ENCODE peak calls at places on chromosomes 1 and 21, in seven cellular contexts. One of them, this sample, is unnamed. For H3K9me3, the result is how much of the 10 kb centered on the place peaks cover.

GRCh38 chr1:159040206-159040605 is 30.5 kb downstream of the IFI16 start:
- DNase-seq in heart right ventricle: no peak
- DNase-seq in esophagus muscularis mucosa: no peak
- DNase-seq in CD8-positive, alpha-beta T cell: no peak
- DNase-seq in heart left ventricle: no peak
- DNase-seq in suprapubic skin: no peak
- DNase-seq in body of pancreas: no peak
- DNase-seq in this sample: no peak

GRCh38 chr1:161299347-161299746 is 10.4 kb downstream of the MPZ start:
- DNase-seq in heart right ventricle: no peak
- DNase-seq in esophagus muscularis mucosa: no peak
- DNase-seq in CD8-positive, alpha-beta T cell: no peak
- DNase-seq in heart left ventricle: no peak
- DNase-seq in suprapubic skin: no peak
- DNase-seq in body of pancreas: no peak
- DNase-seq in this sample: no peak

GRCh38 chr1:33348676-33349080 is 27.8 kb upstream of the A3GALT2 start:
- DNase-seq in heart right ventricle: no peak
- DNase-seq in esophagus muscularis mucosa: no peak
- DNase-seq in CD8-positive, alpha-beta T cell: no peak
- DNase-seq in heart left ventricle: no peak
- DNase-seq in suprapubic skin: no peak
- DNase-seq in body of pancreas: no peak
- DNase-seq in this sample: no peak

GRCh38 chr1:23389846-23390321 is 20.2 kb upstream of the ZNF436 start:
- DNase-seq in heart right ventricle: no peak
- DNase-seq in esophagus muscularis mucosa: no peak
- DNase-seq in CD8-positive, alpha-beta T cell: no peak
- DNase-seq in heart left ventricle: no peak
- DNase-seq in suprapubic skin: no peak
- DNase-seq in body of pancreas: no peak
- DNase-seq in this sample: no peak

GRCh38 chr1:233313434-233314155 is 13.9 kb upstream of the MAP3K21 start:
- DNase-seq in heart right ventricle: no peak
- DNase-seq in esophagus muscularis mucosa: no peak
- DNase-seq in CD8-positive, alpha-beta T cell: no peak
- DNase-seq in heart left ventricle: no peak
- DNase-seq in suprapubic skin: no peak
- DNase-seq in body of pancreas: no peak
- DNase-seq in this sample: no peak

GRCh38 chr1:29490204-29490934 is 254.0 kb downstream of the PTPRU start:
- DNase-seq in heart right ventricle: no peak
- DNase-seq in esophagus muscularis mucosa: no peak
- DNase-seq in CD8-positive, alpha-beta T cell: no peak
- DNase-seq in heart left ventricle: no peak
- DNase-seq in suprapubic skin: peak
- DNase-seq in body of pancreas: no peak
- DNase-seq in this sample: no peak

GRCh38 chr1:115781830-115782229 is 13.3 kb upstream of the CASQ2 start:
- DNase-seq in heart right ventricle: no peak
- DNase-seq in esophagus muscularis mucosa: no peak
- DNase-seq in CD8-positive, alpha-beta T cell: no peak
- DNase-seq in heart left ventricle: no peak
- DNase-seq in suprapubic skin: no peak
- DNase-seq in body of pancreas: no peak
- DNase-seq in this sample: no peak

GRCh38 chr1:109807822-109808680 is 44.3 kb upstream of the EPS8L3 start:
- DNase-seq in heart right ventricle: no peak
- DNase-seq in esophagus muscularis mucosa: no peak
- DNase-seq in CD8-positive, alpha-beta T cell: no peak
- DNase-seq in heart left ventricle: no peak
- DNase-seq in suprapubic skin: no peak
- DNase-seq in body of pancreas: no peak
- DNase-seq in this sample: no peak

GRCh38 chr1:41504126-41505035 is 19.9 kb upstream of the EDN2 start:
- DNase-seq in heart right ventricle: no peak
- DNase-seq in esophagus muscularis mucosa: no peak
- DNase-seq in CD8-positive, alpha-beta T cell: no peak
- DNase-seq in heart left ventricle: no peak
- DNase-seq in suprapubic skin: no peak
- DNase-seq in body of pancreas: no peak
- DNase-seq in this sample: no peak

GRCh38 chr1:86779308-86780191 is 75.2 kb downstream of the SH3GLB1 start:
- DNase-seq in heart right ventricle: no peak
- DNase-seq in esophagus muscularis mucosa: no peak
- DNase-seq in CD8-positive, alpha-beta T cell: no peak
- DNase-seq in heart left ventricle: no peak
- DNase-seq in suprapubic skin: no peak
- DNase-seq in body of pancreas: no peak
- DNase-seq in this sample: no peak

GRCh38 chr1:89739844-89740216 is 81.0 kb upstream of the LRRC8D start:
- DNase-seq in heart right ventricle: no peak
- DNase-seq in esophagus muscularis mucosa: no peak
- DNase-seq in CD8-positive, alpha-beta T cell: no peak
- DNase-seq in heart left ventricle: no peak
- DNase-seq in suprapubic skin: no peak
- DNase-seq in body of pancreas: no peak
- DNase-seq in this sample: no peak

GRCh38 chr21:23398726-23399125 is 2208.6 kb downstream of the MRPL39 start:
- DNase-seq in heart right ventricle: no peak
- DNase-seq in esophagus muscularis mucosa: no peak
- DNase-seq in CD8-positive, alpha-beta T cell: no peak
- DNase-seq in heart left ventricle: no peak
- DNase-seq in suprapubic skin: no peak
- DNase-seq in body of pancreas: no peak
- DNase-seq in this sample: no peak

DNA sequence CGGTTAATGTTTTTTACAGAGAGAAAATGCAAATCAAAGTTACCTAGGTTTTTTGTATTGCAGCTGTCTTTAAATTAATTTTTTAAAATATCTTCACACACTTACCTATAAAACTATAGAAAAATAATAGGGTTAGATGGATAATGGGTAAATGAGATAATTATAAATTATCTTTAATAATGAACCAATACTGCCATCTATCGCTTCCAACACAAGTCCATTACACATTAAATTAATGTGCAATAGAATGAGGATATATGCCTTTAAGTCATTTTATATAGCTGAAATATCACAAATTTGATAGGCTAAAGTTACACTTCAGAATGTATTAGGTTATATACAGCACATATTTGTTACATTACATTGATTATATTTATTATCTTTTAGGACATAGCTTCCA is 2212.8 kb downstream of the MRPL39 start:
- DNase-seq in heart right ventricle: no peak
- DNase-seq in esophagus muscularis mucosa: no peak
- DNase-seq in CD8-positive, alpha-beta T cell: no peak
- DNase-seq in heart left ventricle: no peak
- DNase-seq in suprapubic skin: no peak
- DNase-seq in body of pancreas: no peak
- DNase-seq in this sample: no peak
- H3K9me3 ChIP-seq in heart right ventricle: under half
- H3K9me3 ChIP-seq in esophagus muscularis mucosa: under half
- H3K9me3 ChIP-seq in CD8-positive, alpha-beta T cell: under half
- H3K9me3 ChIP-seq in heart left ventricle: under half
- H3K9me3 ChIP-seq in suprapubic skin: under half
- H3K9me3 ChIP-seq in body of pancreas: under half
- H3K9me3 ChIP-seq in this sample: under half

GRCh38 chr1:205972081-205972480 is 28.8 kb upstream of the SLC26A9 start:
- DNase-seq in heart right ventricle: no peak
- DNase-seq in esophagus muscularis mucosa: no peak
- DNase-seq in CD8-positive, alpha-beta T cell: no peak
- DNase-seq in heart left ventricle: no peak
- DNase-seq in suprapubic skin: no peak
- DNase-seq in body of pancreas: no peak
- DNase-seq in this sample: no peak
- H3K9me3 ChIP-seq in heart right ventricle: under half
- H3K9me3 ChIP-seq in esophagus muscularis mucosa: under half
- H3K9me3 ChIP-seq in CD8-positive, alpha-beta T cell: under half
- H3K9me3 ChIP-seq in heart left ventricle: under half
- H3K9me3 ChIP-seq in suprapubic skin: under half
- H3K9me3 ChIP-seq in body of pancreas: under half
- H3K9me3 ChIP-seq in this sample: under half

GRCh38 chr21:40923914-40924313 is 77.0 kb upstream of the DSCAM start:
- DNase-seq in heart right ventricle: no peak
- DNase-seq in esophagus muscularis mucosa: peak
- DNase-seq in CD8-positive, alpha-beta T cell: no peak
- DNase-seq in heart left ventricle: no peak
- DNase-seq in suprapubic skin: no peak
- DNase-seq in body of pancreas: no peak
- DNase-seq in this sample: no peak
- H3K9me3 ChIP-seq in heart right ventricle: under half
- H3K9me3 ChIP-seq in esophagus muscularis mucosa: under half
- H3K9me3 ChIP-seq in CD8-positive, alpha-beta T cell: under half
- H3K9me3 ChIP-seq in heart left ventricle: under half
- H3K9me3 ChIP-seq in suprapubic skin: under half
- H3K9me3 ChIP-seq in body of pancreas: under half
- H3K9me3 ChIP-seq in this sample: under half

DNA sequence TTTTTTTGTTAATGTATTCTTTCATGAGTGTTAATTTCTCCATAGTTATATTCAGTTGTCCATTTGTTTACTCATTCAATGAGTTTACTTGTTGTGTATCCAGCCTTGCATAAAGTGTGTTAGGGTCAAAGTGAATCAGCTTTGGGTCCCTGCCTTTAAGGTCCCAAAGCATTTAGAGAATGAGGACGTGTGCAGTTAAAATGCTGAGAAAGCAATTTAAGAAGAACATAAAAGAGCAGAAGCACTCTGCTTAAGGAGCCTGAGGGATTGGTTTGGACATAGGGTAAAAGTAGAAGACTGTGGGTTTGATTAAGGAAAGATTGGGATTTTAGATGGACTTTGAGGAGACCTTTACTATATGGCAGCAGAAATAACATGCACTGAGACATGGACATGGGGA is 3.5 kb downstream of the OR14I1 start:
- DNase-seq in heart right ventricle: no peak
- DNase-seq in esophagus muscularis mucosa: no peak
- DNase-seq in CD8-positive, alpha-beta T cell: no peak
- DNase-seq in heart left ventricle: no peak
- DNase-seq in suprapubic skin: no peak
- DNase-seq in body of pancreas: no peak
- DNase-seq in this sample: no peak
- H3K9me3 ChIP-seq in heart right ventricle: under half
- H3K9me3 ChIP-seq in esophagus muscularis mucosa: under half
- H3K9me3 ChIP-seq in CD8-positive, alpha-beta T cell: under half
- H3K9me3 ChIP-seq in heart left ventricle: under half
- H3K9me3 ChIP-seq in suprapubic skin: under half
- H3K9me3 ChIP-seq in body of pancreas: under half
- H3K9me3 ChIP-seq in this sample: under half

DNA sequence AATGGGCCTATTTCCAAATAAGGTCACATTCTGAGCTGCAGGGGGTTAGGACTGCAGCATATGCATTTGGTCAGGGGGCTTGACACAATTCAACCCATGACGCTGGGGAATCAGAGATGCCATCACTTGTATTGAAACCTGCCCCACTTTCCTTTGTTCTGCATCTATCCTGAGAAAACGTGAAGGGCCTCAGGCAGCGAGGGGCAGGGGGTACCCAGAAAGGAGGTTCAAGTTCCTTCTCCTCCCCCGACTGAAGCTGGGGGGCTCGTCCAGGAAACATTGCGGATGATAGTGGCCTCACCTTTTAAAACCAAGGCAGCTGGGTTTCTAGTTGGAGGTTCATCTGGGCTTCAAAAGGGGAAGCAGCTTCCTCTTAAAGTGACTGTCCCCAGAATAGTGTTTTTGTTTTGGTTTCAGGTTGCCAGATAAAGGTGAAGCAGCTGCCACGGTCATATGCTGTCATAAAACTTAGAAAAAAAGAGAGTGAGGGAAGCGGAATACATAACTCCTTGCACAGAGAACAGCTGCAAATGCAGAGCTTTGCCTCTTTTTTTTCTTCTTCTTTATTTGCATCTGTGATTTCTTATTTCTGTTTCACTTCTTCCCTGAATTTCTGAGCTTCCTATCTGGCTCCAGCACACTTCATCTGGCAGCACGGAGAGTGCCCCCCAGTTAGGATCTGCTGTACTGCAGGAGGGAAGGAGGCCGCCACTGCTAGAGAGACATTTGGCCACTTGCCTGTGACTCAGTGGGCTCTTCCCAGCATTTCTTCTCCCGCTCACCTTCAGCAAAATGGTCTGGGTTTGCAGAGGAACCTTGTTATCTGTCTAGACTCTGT is 142.0 kb downstream of the AJAP1 start:
- DNase-seq in heart right ventricle: no peak
- DNase-seq in esophagus muscularis mucosa: no peak
- DNase-seq in CD8-positive, alpha-beta T cell: no peak
- DNase-seq in heart left ventricle: no peak
- DNase-seq in suprapubic skin: no peak
- DNase-seq in body of pancreas: no peak
- DNase-seq in this sample: no peak
- H3K9me3 ChIP-seq in heart right ventricle: under half
- H3K9me3 ChIP-seq in esophagus muscularis mucosa: under half
- H3K9me3 ChIP-seq in CD8-positive, alpha-beta T cell: under half
- H3K9me3 ChIP-seq in heart left ventricle: under half
- H3K9me3 ChIP-seq in suprapubic skin: under half
- H3K9me3 ChIP-seq in body of pancreas: under half
- H3K9me3 ChIP-seq in this sample: under half

GRCh38 chr1:179714159-179714558 is 28.9 kb upstream of the FAM163A start:
- DNase-seq in heart right ventricle: no peak
- DNase-seq in esophagus muscularis mucosa: no peak
- DNase-seq in CD8-positive, alpha-beta T cell: no peak
- DNase-seq in heart left ventricle: no peak
- DNase-seq in suprapubic skin: no peak
- DNase-seq in body of pancreas: no peak
- DNase-seq in this sample: no peak
- H3K9me3 ChIP-seq in heart right ventricle: under half
- H3K9me3 ChIP-seq in esophagus muscularis mucosa: under half
- H3K9me3 ChIP-seq in CD8-positive, alpha-beta T cell: under half
- H3K9me3 ChIP-seq in heart left ventricle: under half
- H3K9me3 ChIP-seq in suprapubic skin: under half
- H3K9me3 ChIP-seq in body of pancreas: under half
- H3K9me3 ChIP-seq in this sample: under half

DNA sequence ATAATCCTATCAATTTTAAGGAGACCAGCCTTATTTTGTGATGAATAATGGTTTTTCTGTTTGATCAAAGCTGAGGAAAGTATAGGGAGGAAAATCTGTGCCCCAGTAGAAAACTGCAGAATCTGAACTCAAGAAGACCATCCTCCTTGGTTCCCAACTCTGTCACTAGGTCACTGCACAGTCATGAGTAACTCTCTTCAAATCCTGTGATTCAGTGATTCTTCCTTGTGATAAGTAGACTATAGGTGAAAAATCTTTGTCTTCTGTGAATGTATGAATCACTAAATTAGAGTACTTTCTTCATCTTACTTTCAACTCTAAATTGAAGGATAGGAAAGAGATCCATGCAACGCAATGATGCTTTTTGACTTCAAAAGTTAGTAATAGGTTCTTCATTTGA is 13.3 kb upstream of the OR2L5 start:
- DNase-seq in heart right ventricle: no peak
- DNase-seq in esophagus muscularis mucosa: no peak
- DNase-seq in CD8-positive, alpha-beta T cell: no peak
- DNase-seq in heart left ventricle: no peak
- DNase-seq in suprapubic skin: no peak
- DNase-seq in body of pancreas: no peak
- DNase-seq in this sample: no peak
- H3K9me3 ChIP-seq in heart right ventricle: under half
- H3K9me3 ChIP-seq in esophagus muscularis mucosa: under half
- H3K9me3 ChIP-seq in CD8-positive, alpha-beta T cell: under half
- H3K9me3 ChIP-seq in heart left ventricle: under half
- H3K9me3 ChIP-seq in suprapubic skin: under half
- H3K9me3 ChIP-seq in body of pancreas: under half
- H3K9me3 ChIP-seq in this sample: under half

DNA sequence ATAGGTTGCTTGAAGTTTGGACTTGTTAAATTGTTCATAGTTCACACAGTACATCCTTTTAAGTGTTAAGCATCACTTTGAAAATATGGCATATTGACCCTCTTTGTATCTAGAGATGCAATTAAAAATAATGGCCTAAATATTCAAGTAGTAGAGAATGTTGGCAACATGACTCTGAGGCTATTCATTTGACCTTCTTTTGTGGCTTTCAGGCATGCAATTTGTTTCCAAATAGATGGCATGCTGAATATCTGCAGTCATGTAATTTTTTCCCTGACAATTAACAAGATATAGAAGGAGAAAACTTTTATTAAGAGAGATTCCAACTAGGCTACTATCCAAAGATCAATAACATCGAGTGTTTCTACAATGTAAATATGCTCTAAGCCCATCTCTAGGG is 230.6 kb upstream of the ZRANB2 start:
- DNase-seq in heart right ventricle: no peak
- DNase-seq in esophagus muscularis mucosa: no peak
- DNase-seq in CD8-positive, alpha-beta T cell: no peak
- DNase-seq in heart left ventricle: no peak
- DNase-seq in suprapubic skin: no peak
- DNase-seq in body of pancreas: no peak
- DNase-seq in this sample: no peak
- H3K9me3 ChIP-seq in heart right ventricle: under half
- H3K9me3 ChIP-seq in esophagus muscularis mucosa: under half
- H3K9me3 ChIP-seq in CD8-positive, alpha-beta T cell: under half
- H3K9me3 ChIP-seq in heart left ventricle: under half
- H3K9me3 ChIP-seq in suprapubic skin: under half
- H3K9me3 ChIP-seq in body of pancreas: under half
- H3K9me3 ChIP-seq in this sample: under half

This sample was measured in T-helper 17 cell.